ENCODE peak calls at places on chromosomes 16 and 17, in seven cellular contexts. One of them, this sample, is unnamed.

GRCh38 chr16:19926449-19927390 is 42.1 kb upstream of the GPRC5B start:
- DNase-seq in GM23248: peak; percentile 56
- DNase-seq in PC-3: peak; percentile 29
- DNase-seq in GM23338: no peak
- DNase-seq in HCT116: peak; percentile 50
- DNase-seq in neural progenitor cell: no peak
- DNase-seq in OCI-LY7: no peak
- DNase-seq in this sample: peak; percentile 53

GRCh38 chr16:12262454-12263180 is 286.1 kb downstream of the SNX29 start:
- DNase-seq in PC-3: no peak
- DNase-seq in neural progenitor cell: no peak
- DNase-seq in HCT116: no peak
- DNase-seq in GM23248: peak; percentile 15
- DNase-seq in GM23338: no peak
- DNase-seq in OCI-LY7: no peak
- DNase-seq in this sample: no peak

GRCh38 chr17:68195667-68196393 is 52.0 kb upstream of the AMZ2 start:
- DNase-seq in HCT116: no peak
- DNase-seq in OCI-LY7: no peak
- DNase-seq in GM23338: peak; percentile 78
- DNase-seq in neural progenitor cell: peak; percentile 52
- DNase-seq in PC-3: peak; percentile 27
- DNase-seq in GM23248: no peak
- DNase-seq in this sample: peak; percentile 44

GRCh38 chr17:64133546-64134215 is 3.7 kb upstream of the ERN1 start:
- DNase-seq in HCT116: peak; percentile 75
- DNase-seq in neural progenitor cell: peak; percentile 81
- DNase-seq in GM23338: peak; percentile 83
- DNase-seq in GM23248: peak; percentile 79
- DNase-seq in OCI-LY7: peak; percentile 87
- DNase-seq in PC-3: peak; percentile 91
- DNase-seq in this sample: peak; percentile 82

GRCh38 chr17:44204453-44204882 is 4.8 kb upstream of the ATXN7L3 start:
- DNase-seq in OCI-LY7: no peak
- DNase-seq in HCT116: no peak
- DNase-seq in neural progenitor cell: no peak
- DNase-seq in PC-3: peak; percentile 77
- DNase-seq in GM23338: no peak
- DNase-seq in GM23248: peak; percentile 75
- DNase-seq in this sample: no peak

GRCh38 chr16:27258241-27258734 is 10.3 kb downstream of the NSMCE1 start:
- DNase-seq in GM23338: no peak
- DNase-seq in GM23248: peak; percentile 37
- DNase-seq in PC-3: peak; percentile 54
- DNase-seq in OCI-LY7: no peak
- DNase-seq in neural progenitor cell: no peak
- DNase-seq in HCT116: no peak
- DNase-seq in this sample: no peak

GRCh38 chr17:47708864-47709541 is 15.0 kb downstream of the TBKBP1 start:
- DNase-seq in neural progenitor cell: peak; percentile 52
- DNase-seq in GM23338: peak; percentile 77
- DNase-seq in OCI-LY7: no peak
- DNase-seq in HCT116: no peak
- DNase-seq in PC-3: peak; percentile 53
- DNase-seq in GM23248: no peak
- DNase-seq in this sample: no peak

GRCh38 chr17:80793421-80793820 is 198.2 kb upstream of the CHMP6 start:
- DNase-seq in PC-3: no peak
- DNase-seq in neural progenitor cell: no peak
- DNase-seq in GM23248: no peak
- DNase-seq in GM23338: no peak
- DNase-seq in OCI-LY7: no peak
- DNase-seq in HCT116: no peak
- DNase-seq in this sample: no peak

GRCh38 chr16:82070656-82071369 is 35.8 kb downstream of the HSD17B2 start:
- DNase-seq in GM23338: no peak
- DNase-seq in GM23248: peak; percentile 92
- DNase-seq in OCI-LY7: no peak
- DNase-seq in neural progenitor cell: no peak
- DNase-seq in PC-3: peak; percentile 54
- DNase-seq in HCT116: no peak
- DNase-seq in this sample: no peak

GRCh38 chr16:3509470-3509928 is 8.7 kb downstream of the CLUAP1 start:
- DNase-seq in neural progenitor cell: no peak
- DNase-seq in GM23338: no peak
- DNase-seq in HCT116: no peak
- DNase-seq in PC-3: peak; percentile 72
- DNase-seq in OCI-LY7: no peak
- DNase-seq in GM23248: no peak
- DNase-seq in this sample: no peak

GRCh38 chr16:87255866-87256265 is 61.3 kb downstream of the C16orf95 start:
- DNase-seq in GM23338: no peak
- DNase-seq in neural progenitor cell: no peak
- DNase-seq in GM23248: no peak
- DNase-seq in HCT116: no peak
- DNase-seq in OCI-LY7: no peak
- DNase-seq in PC-3: no peak
- DNase-seq in this sample: no peak
- H3K4me2 ChIP-seq in GM23338: no peak overlapping the region
- H3K4me2 ChIP-seq in neural progenitor cell: no peak overlapping the region
- H3K4me2 ChIP-seq in GM23248: no peak overlapping the region
- H3K4me2 ChIP-seq in HCT116: no peak overlapping the region
- H3K4me2 ChIP-seq in OCI-LY7: no peak overlapping the region
- H3K4me2 ChIP-seq in PC-3: no peak overlapping the region
- H3K4me2 ChIP-seq in this sample: no peak overlapping the region

DNA sequence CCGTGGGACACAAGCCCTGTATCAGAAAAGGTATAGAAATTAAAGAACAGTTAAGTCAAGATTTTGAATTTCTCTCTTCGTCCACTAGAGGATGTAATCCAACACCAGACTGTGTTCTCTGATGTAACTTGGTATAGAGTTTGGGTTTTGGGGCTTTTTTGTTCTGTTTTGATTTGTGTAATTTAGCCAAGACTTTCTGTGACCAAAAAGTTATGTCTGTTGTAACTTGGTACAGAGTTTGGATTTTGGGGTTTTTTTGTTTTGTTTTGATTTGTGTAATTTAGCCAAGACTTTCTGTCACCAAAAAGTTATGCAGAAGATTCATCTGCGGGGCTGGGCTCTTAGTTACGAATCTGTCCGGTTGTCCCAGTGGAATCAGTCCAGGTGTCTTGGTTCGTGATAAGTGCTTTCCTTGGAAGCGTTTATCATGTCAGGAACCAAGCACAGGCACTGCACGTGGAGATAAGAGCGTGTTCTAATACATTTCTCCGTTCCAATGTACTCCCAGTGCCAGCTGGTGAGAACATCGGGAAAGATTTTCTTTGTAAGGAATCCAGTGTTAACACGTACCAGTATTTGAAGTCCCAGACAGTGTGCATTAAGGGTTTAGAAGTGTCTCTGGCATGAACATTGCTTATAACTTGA is 44.1 kb upstream of the SEC14L1 start:
- DNase-seq in neural progenitor cell: no peak
- DNase-seq in OCI-LY7: peak; percentile 72
- DNase-seq in GM23248: peak; percentile 75
- DNase-seq in HCT116: peak; percentile 28
- DNase-seq in PC-3: peak; percentile 71
- DNase-seq in GM23338: peak; percentile 68
- DNase-seq in this sample: peak; percentile 55
- TF ChIP-seq EZH2phosphoT487 in neural progenitor cell: no peak
- TF ChIP-seq EZH2phosphoT487 in OCI-LY7: no peak
- TF ChIP-seq EZH2phosphoT487 in GM23248: no peak
- TF ChIP-seq EZH2phosphoT487 in HCT116: no peak
- TF ChIP-seq EZH2phosphoT487 in PC-3: no peak
- TF ChIP-seq EZH2phosphoT487 in GM23338: no peak
- TF ChIP-seq EZH2phosphoT487 in this sample: no peak

DNA sequence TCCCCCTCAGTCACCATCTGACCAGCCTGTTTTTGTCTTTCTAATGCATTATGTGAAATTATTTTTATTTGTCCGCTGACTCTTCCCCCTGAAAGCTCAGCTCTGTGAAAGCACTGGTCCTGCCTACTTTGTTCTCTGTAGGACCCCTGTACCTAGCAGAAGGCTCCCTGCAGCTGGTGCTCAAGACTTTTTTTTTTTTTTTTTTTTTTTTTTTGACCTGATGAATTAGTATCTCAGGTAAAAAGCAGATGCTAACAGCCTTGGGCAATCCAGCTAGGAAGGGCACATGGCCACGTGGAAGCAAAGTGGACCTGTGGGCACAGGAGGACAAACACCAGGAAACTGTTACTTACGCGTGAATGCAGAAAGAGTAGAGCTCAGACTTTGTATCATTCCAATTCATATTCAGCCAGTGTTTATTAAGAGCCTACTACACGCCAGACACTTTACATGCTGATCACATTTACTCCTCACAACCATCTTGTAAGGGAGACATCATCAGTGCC is 629 bp upstream of the UNC119 start:
- DNase-seq in GM23338: no peak
- DNase-seq in OCI-LY7: no peak
- DNase-seq in GM23248: no peak
- DNase-seq in neural progenitor cell: no peak
- DNase-seq in PC-3: no peak
- DNase-seq in HCT116: no peak
- DNase-seq in this sample: no peak
- H3K4me2 ChIP-seq in GM23338: peak overlapping the region; percentile 94
- H3K4me2 ChIP-seq in OCI-LY7: peak overlapping the region; percentile 72
- H3K4me2 ChIP-seq in GM23248: peak overlapping the region; percentile 54
- H3K4me2 ChIP-seq in neural progenitor cell: peak overlapping the region; percentile 83
- H3K4me2 ChIP-seq in PC-3: peak overlapping the region; percentile 94
- H3K4me2 ChIP-seq in HCT116: peak overlapping the region; percentile 97
- H3K4me2 ChIP-seq in this sample: peak overlapping the region; percentile 91

DNA sequence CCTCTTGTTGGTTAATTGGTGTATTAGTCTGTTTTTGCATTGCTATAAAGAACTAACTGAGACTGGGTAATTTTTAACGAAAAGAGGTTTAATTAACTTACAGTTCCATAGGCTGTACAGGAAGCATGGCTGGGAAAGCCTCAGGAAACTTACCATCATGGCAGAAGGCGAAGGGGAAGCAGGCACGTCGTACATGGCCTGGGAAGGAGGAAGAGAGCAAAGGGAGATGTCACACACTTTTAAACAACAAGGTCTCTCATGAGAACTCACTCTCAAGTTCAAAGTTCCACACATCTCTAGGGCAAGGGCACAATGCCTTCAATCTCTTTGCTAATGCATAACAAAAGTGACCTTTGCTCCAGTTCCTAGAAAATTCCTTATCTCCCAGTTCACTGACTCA is 125.0 kb upstream of the IRX5 start:
- DNase-seq in HCT116: no peak
- DNase-seq in OCI-LY7: no peak
- DNase-seq in PC-3: no peak
- DNase-seq in neural progenitor cell: no peak
- DNase-seq in GM23338: no peak
- DNase-seq in GM23248: no peak
- DNase-seq in this sample: no peak
- TF ChIP-seq EZH2phosphoT487 in HCT116: no peak
- TF ChIP-seq EZH2phosphoT487 in OCI-LY7: no peak
- TF ChIP-seq EZH2phosphoT487 in PC-3: no peak
- TF ChIP-seq EZH2phosphoT487 in neural progenitor cell: no peak
- TF ChIP-seq EZH2phosphoT487 in GM23338: no peak
- TF ChIP-seq EZH2phosphoT487 in GM23248: no peak
- TF ChIP-seq EZH2phosphoT487 in this sample: no peak

DNA sequence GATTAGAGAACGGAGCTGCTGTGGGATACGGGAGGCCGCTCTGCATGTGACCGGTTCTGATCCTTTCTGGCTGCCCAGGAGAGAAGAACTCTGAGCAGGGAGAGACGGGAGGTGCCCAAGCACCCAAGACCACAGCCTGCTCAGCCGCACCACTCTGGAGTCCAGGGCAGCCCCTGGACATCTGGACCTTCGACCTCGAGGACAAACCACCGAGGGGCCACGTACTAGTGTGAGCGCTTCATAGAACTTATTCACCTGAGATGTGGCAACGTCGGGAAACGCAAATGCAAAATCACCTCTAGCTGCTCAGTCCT is 5.9 kb downstream of the RNF166 start:
- DNase-seq in GM23338: no peak
- DNase-seq in HCT116: no peak
- DNase-seq in neural progenitor cell: no peak
- DNase-seq in OCI-LY7: no peak
- DNase-seq in GM23248: no peak
- DNase-seq in PC-3: no peak
- DNase-seq in this sample: no peak
- H3K4me2 ChIP-seq in GM23338: no peak overlapping the region
- H3K4me2 ChIP-seq in HCT116: no peak overlapping the region
- H3K4me2 ChIP-seq in neural progenitor cell: no peak overlapping the region
- H3K4me2 ChIP-seq in OCI-LY7: peak overlapping the region; percentile 79
- H3K4me2 ChIP-seq in GM23248: no peak overlapping the region
- H3K4me2 ChIP-seq in PC-3: peak overlapping the region; percentile 46
- H3K4me2 ChIP-seq in this sample: no peak overlapping the region